ENCODE peak calls at places on chromosomes 6 and 20, in ten cellular contexts. S, H, A, Y, R, Q, F, U, N and W are unnamed samples.

GRCh38 chr6:31120151-31120915 is at the start of gene CDSN:
- DNase-seq in F (no peak), S (no peak), N (no peak), Q (no peak), R (no peak), U (no peak), H (no peak), Y (no peak), A (no peak), W (no peak)

GRCh38 chr6:63685453-63686379 is 50.1 kb downstream of the PHF3 start:
- DNase-seq in Y (no peak), S (no peak), R (no peak), F (no peak), U (no peak), H (no peak), A (no peak), N (peak), Q (no peak), W (no peak)

GRCh38 chr6:5846335-5846734 is 160.4 kb downstream of the NRN1 start:
- DNase-seq in N (no peak), U (no peak), F (no peak), R (no peak), S (no peak), H (no peak), Q (no peak), Y (no peak), A (no peak), W (no peak)

GRCh38 chr20:62946918-62947317 is 5.6 kb upstream of the SLC17A9 start:
- DNase-seq in F (no peak), Q (no peak), A (no peak), N (no peak), H (no peak), S (no peak), Y (no peak), U (no peak), R (no peak), W (no peak)

GRCh38 chr20:51930775-51931174 is 128.5 kb upstream of the SALL4 start:
- DNase-seq in H (no peak), U (no peak), R (peak), F (no peak), Q (no peak), A (no peak), Y (no peak), S (peak), N (no peak), W (no peak)

GRCh38 chr6:140462495-140463311 is 1088.3 kb upstream of the CITED2 start:
- DNase-seq in F (peak), U (no peak), H (no peak), N (peak), Q (no peak), S (peak), R (peak), Y (no peak), A (no peak), W (no peak)

GRCh38 chr6:89299451-89299850 is 15.6 kb downstream of the GABRR2 start:
- DNase-seq in N (no peak), R (no peak), A (no peak), Y (no peak), F (no peak), H (no peak), U (no peak), Q (no peak), S (peak), W (no peak)

GRCh38 chr6:100464910-100465700 is at the start of gene SIM1:
- DNase-seq in N (peak), Y (no peak), Q (no peak), A (no peak), H (no peak), R (peak), F (peak), U (no peak), S (no peak), W (peak)

GRCh38 chr6:25694366-25694765 is 42.4 kb downstream of the SCGN start:
- DNase-seq in Q (no peak), N (no peak), U (no peak), S (no peak), F (no peak), A (no peak), Y (no peak), H (no peak), R (peak), W (no peak)

GRCh38 chr6:29602564-29603361 is 17.8 kb downstream of the OR2H2 start:
- DNase-seq in F (peak), N (no peak), A (no peak), U (peak), S (peak), Q (no peak), R (no peak), Y (no peak), H (no peak), W (peak)

GRCh38 chr20:11697055-11697454 is 220.6 kb upstream of the BTBD3 start:
- DNase-seq in R (no peak), Y (no peak), H (no peak), U (no peak), N (no peak), F (no peak), Q (no peak), S (no peak), A (no peak), W (no peak)

GRCh38 chr6:4732691-4733315 is 43.4 kb upstream of the CDYL start:
- DNase-seq in H (no peak), S (peak), R (peak), Q (no peak), A (no peak), Y (no peak), N (no peak), U (peak), F (no peak), W (peak)

GRCh38 chr20:17904027-17904426 is 64.6 kb downstream of the SNX5 start:
- DNase-seq in Q (no peak), S (no peak), F (no peak), Y (no peak), A (no peak), R (no peak), N (no peak), U (no peak), H (no peak), W (no peak)

GRCh38 chr6:9463311-9463710 is 951.6 kb downstream of the TFAP2A start:
- DNase-seq in R (no peak), H (no peak), A (no peak), F (peak), Y (no peak), Q (no peak), S (no peak), U (peak), N (no peak), W (no peak)